ENCODE peak calls at places on chromosomes 4 and X, in eight cellular contexts. H, A, T, Q, L, X, D and E are unnamed samples.

GRCh38 chr4:173318648-173319211 is 15.4 kb downstream of the HMGB2 start:
- DNase-seq in H (no peak), A (no peak), T (no peak), Q (no peak), L (no peak), X (no peak), D (no peak), E (no peak)

GRCh38 chr4:78397292-78397630 is 154.3 kb upstream of the ANXA3 start:
- DNase-seq in H (no peak), A (no peak), T (no peak), Q (no peak), L (no peak), X (no peak), D (no peak), E (no peak)

GRCh38 chr4:14916554-14917304 is 85.6 kb upstream of the CPEB2 start:
- DNase-seq in H (no peak), A (no peak), T (no peak), Q (peak; percentile 51), L (no peak), X (no peak), D (no peak), E (no peak)

GRCh38 chr4:176561368-176561767 is 231.4 kb downstream of the VEGFC start:
- DNase-seq in H (no peak), A (no peak), T (no peak), Q (no peak), L (no peak), X (no peak), D (no peak), E (no peak)

GRCh38 chrX:8042304-8042703 is 115.1 kb upstream of the PNPLA4 start:
- DNase-seq in H (peak; percentile 1), A (no peak), T (no peak), Q (peak; percentile 1), L (no peak), X (no peak), D (no peak), E (no peak)

GRCh38 chr4:86359944-86360478 is at the start of gene MAPK10:
- DNase-seq in H (peak; percentile 12), A (no peak), T (peak; percentile 16), Q (no peak), L (peak; percentile 57), X (no peak), D (peak; percentile 88), E (peak; percentile 27)

GRCh38 chr4:24965627-24966026 is 52.8 kb upstream of the CCDC149 start:
- DNase-seq in H (peak; percentile 71), A (no peak), T (no peak), Q (no peak), L (no peak), X (no peak), D (no peak), E (peak; percentile 57)

GRCh38 chr4:99457676-99458075 is 22.5 kb upstream of the ADH7 start:
- DNase-seq in H (no peak), A (no peak), T (no peak), Q (no peak), L (no peak), X (no peak), D (no peak), E (no peak)

GRCh38 chr4:180668732-180669131 is 1574.5 kb upstream of the TENM3 start:
- DNase-seq in H (no peak), A (no peak), T (no peak), Q (no peak), L (no peak), X (no peak), D (no peak), E (no peak)

GRCh38 chr4:87011340-87012034 is 76.7 kb downstream of the AFF1 start:
- DNase-seq in H (peak; percentile 84), A (no peak), T (no peak), Q (peak; percentile 49), L (no peak), X (no peak), D (no peak), E (no peak)

GRCh38 chr4:139312552-139313332 is 10.5 kb upstream of the NDUFC1 start:
- DNase-seq in H (no peak), A (no peak), T (no peak), Q (no peak), L (no peak), X (no peak), D (no peak), E (no peak)

GRCh38 chr4:163866728-163867313 is 372.3 kb downstream of the TMA16 start:
- DNase-seq in H (peak; percentile 0), A (no peak), T (no peak), Q (no peak), L (no peak), X (no peak), D (no peak), E (no peak)

GRCh38 chrX:95728446-95728845 is 956.2 kb upstream of the DIAPH2 start:
- DNase-seq in H (no peak), A (no peak), T (no peak), Q (no peak), L (no peak), X (no peak), D (no peak), E (no peak)

GRCh38 chr4:2260336-2261109 is 1.4 kb downstream of the MXD4 start:
- DNase-seq in H (no peak), A (no peak), T (peak; percentile 13), Q (no peak), L (peak; percentile 15), X (peak; percentile 82), D (peak; percentile 74), E (no peak)

GRCh38 chr4:98938386-98938785 is 9.5 kb upstream of the EIF4E start:
- DNase-seq in H (no peak), A (no peak), T (no peak), Q (no peak), L (no peak), X (no peak), D (no peak), E (no peak)

GRCh38 chr4:138162259-138162658 is 79.9 kb downstream of the SLC7A11 start:
- DNase-seq in H (no peak), A (no peak), T (no peak), Q (no peak), L (no peak), X (no peak), D (no peak), E (no peak)

GRCh38 chrX:129701624-129702069 is 37.1 kb upstream of the XPNPEP2 start:
- DNase-seq in H (no peak), A (peak; percentile 92), T (peak; percentile 71), Q (no peak), L (peak; percentile 15), X (peak; percentile 84), D (peak; percentile 90), E (no peak)

DNA sequence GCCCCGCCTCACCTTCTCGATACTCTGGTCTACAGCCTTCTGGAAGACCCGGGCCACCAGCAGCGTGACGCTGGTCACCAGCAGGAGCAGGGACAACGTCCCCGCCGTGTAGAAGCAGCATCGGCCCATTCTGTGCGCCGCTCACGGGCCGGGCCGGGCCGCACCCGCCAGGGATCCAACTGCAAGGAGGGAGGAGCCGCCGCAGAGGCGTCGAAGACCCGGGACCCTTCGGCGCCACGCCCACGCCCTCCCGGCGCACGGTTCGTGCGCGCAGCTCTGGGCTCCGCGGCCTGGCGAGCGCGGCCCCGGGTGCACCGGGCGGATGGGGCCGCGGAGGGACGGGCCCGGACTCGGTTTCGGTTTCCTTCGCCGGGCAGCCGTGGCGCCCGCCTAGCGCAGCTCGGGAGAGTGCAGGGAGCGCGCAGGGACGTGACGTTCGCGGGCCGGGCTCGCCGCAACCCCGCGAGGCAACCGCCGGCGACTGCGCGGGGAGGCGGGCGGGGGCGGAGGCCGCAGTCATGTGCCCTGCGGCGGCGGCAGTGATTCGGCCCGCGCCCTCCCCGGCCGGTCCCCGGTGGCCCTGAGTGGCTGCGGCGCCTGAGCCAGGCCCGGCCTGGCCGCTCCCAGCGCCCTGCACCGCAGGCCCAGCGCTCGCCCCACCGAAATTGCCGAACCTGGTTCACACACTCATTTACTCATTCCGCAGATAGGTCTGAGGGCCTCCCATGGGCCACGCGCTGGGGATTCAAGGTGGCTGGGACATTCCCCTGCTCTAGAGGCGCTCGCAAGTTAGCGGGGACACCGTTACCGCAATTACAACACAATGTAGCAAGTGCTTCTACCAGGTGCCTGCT is at the start of gene SCARB2:
- DNase-seq in H (peak; percentile 81), A (peak; percentile 93), T (peak; percentile 76), Q (peak; percentile 60), L (peak; percentile 91), X (peak; percentile 91), D (peak; percentile 95), E (peak; percentile 91)
- TF ChIP-seq POLR2A in H (peak; percentile 64), A (peak; percentile 83), T (peak; percentile 85), Q (peak; percentile 59), L (peak; percentile 76), X (peak; percentile 64), D (peak; percentile 24), E (peak; percentile 66)

GRCh38 chrX:19156223-19156622 is 34.0 kb upstream of the ADGRG2 start:
- DNase-seq in H (no peak), A (no peak), T (no peak), Q (no peak), L (peak; percentile 11), X (no peak), D (no peak), E (no peak)
- TF ChIP-seq EP300 in H (no peak), A (no peak), T (no peak), Q (no peak), L (no peak), X (no peak), D (no peak), E (no peak)

GRCh38 chrX:53321943-53322497 is 40.6 kb upstream of the IQSEC2 start:
- DNase-seq in H (no peak), A (no peak), T (no peak), Q (no peak), L (no peak), X (no peak), D (no peak), E (no peak)

GRCh38 chrX:53321216-53321942 is 40.0 kb upstream of the IQSEC2 start:
- DNase-seq in H (no peak), A (no peak), T (no peak), Q (no peak), L (peak; percentile 12), X (no peak), D (no peak), E (no peak)

GRCh38 chrX:53323196-53323595 is 41.8 kb upstream of the IQSEC2 start:
- DNase-seq in H (no peak), A (no peak), T (no peak), Q (no peak), L (no peak), X (no peak), D (no peak), E (no peak)

GRCh38 chrX:53324803-53325202 is 43.4 kb upstream of the IQSEC2 start:
- DNase-seq in H (no peak), A (no peak), T (no peak), Q (no peak), L (no peak), X (no peak), D (no peak), E (no peak)

DNA sequence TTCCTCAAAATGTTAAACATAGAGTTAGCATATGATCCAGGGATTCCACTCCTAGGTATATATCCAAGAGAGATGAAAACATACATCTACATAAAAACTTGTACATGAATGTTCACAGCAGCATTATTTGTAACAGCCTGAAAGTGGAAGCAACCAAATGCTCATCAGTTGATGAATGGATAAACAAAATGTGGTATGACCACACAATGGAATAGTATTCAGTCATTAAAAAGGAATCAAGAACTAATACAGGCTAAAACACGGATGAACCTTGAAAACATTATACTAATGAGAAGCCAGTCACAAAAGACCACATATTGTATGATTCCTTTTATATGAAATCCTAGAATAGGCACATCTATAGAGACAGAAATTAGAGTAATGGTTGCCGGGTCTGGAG is 42.7 kb upstream of the IQSEC2 start:
- DNase-seq in H (no peak), A (no peak), T (no peak), Q (no peak), L (no peak), X (no peak), D (no peak), E (no peak)
- TF ChIP-seq POLR2A in H (no peak), A (no peak), T (no peak), Q (no peak), L (no peak), X (no peak), D (no peak), E (no peak)

GRCh38 chr4:6226506-6226905 is 26.2 kb upstream of the JAKMIP1 start:
- DNase-seq in H (no peak), A (no peak), T (no peak), Q (no peak), L (no peak), X (no peak), D (peak; percentile 34), E (no peak)
- TF ChIP-seq EP300 in H (no peak), A (no peak), T (no peak), Q (no peak), L (no peak), X (no peak), D (no peak), E (no peak)